ENCODE peak calls at places on chromosome 1, in seven cellular contexts. K, F, T, R, M, L and X are unnamed samples.

GRCh38 chr1:45442272-45442671 is 48.7 kb downstream of the TESK2 start:
- DNase-seq in F (no peak), T (no peak), R (no peak), M (no peak), K (no peak), L (no peak), X (no peak)

GRCh38 chr1:67883069-67883468 is 49.8 kb upstream of the GNG12 start:
- DNase-seq in F (no peak), M (no peak), R (peak), T (no peak), K (peak), L (no peak), X (no peak)

GRCh38 chr1:87305762-87306161 is 22.9 kb upstream of the LMO4 start:
- DNase-seq in M (no peak), F (no peak), K (no peak), T (no peak), L (no peak), R (no peak), X (peak)

GRCh38 chr1:89974701-89975470 is 20.0 kb upstream of the ZNF326 start:
- DNase-seq in L (peak), M (no peak), R (no peak), T (no peak), F (no peak), K (peak), X (no peak)

GRCh38 chr1:202046227-202046626 is 35.8 kb downstream of the ELF3 start:
- DNase-seq in F (no peak), M (no peak), T (no peak), L (no peak), R (no peak), K (no peak), X (no peak)

GRCh38 chr1:105386489-105386888 is 1636.8 kb downstream of the AMY1C start:
- DNase-seq in M (no peak), R (no peak), K (no peak), F (no peak), L (no peak), T (no peak), X (no peak)

GRCh38 chr1:45326627-45327591 is at the start of gene HPDL:
- DNase-seq in L (no peak), F (no peak), K (peak), T (peak), M (peak), R (no peak), X (peak)

GRCh38 chr1:172421974-172422604 is 1.6 kb downstream of the C1orf105 start:
- DNase-seq in R (no peak), K (no peak), F (no peak), L (no peak), T (no peak), M (no peak), X (no peak)

GRCh38 chr1:203448521-203449061 is 27.0 kb upstream of the PRELP start:
- DNase-seq in F (no peak), M (peak), T (no peak), K (no peak), L (no peak), R (no peak), X (no peak)

GRCh38 chr1:226542623-226543103 is 5.9 kb upstream of the STUM start:
- DNase-seq in F (no peak), K (no peak), R (no peak), M (no peak), L (peak), T (no peak), X (no peak)

GRCh38 chr1:204110894-204111633 is 38.1 kb downstream of the SOX13 start:
- DNase-seq in M (peak), T (no peak), K (peak), R (no peak), L (no peak), F (no peak), X (no peak)

GRCh38 chr1:201455098-201455497 is 13.9 kb downstream of the PHLDA3 start:
- DNase-seq in T (no peak), R (no peak), F (no peak), M (no peak), L (no peak), K (no peak), X (no peak)

GRCh38 chr1:246703581-246703980 is 20.6 kb upstream of the SCCPDH start:
- DNase-seq in T (peak), R (no peak), M (no peak), K (no peak), L (no peak), F (no peak), X (no peak)

GRCh38 chr1:27724961-27725373 is 794 bp upstream of the FAM76A start:
- DNase-seq in T (no peak), M (peak), R (no peak), F (no peak), L (peak), K (no peak), X (peak)

GRCh38 chr1:85734961-85735360 is 26.7 kb upstream of the ZNHIT6 start:
- DNase-seq in K (peak), F (no peak), R (no peak), L (no peak), T (no peak), M (no peak), X (no peak)

GRCh38 chr1:205294175-205294913 is 27.2 kb downstream of the NUAK2 start:
- DNase-seq in T (no peak), M (peak), L (peak), R (no peak), K (peak), F (peak), X (no peak)

GRCh38 chr1:119674835-119675289 is 26.8 kb upstream of the ZNF697 start:
- DNase-seq in R (peak), L (peak), M (peak), F (peak), T (no peak), K (no peak), X (no peak)

GRCh38 chr1:201877877-201878339 is 10.8 kb upstream of the SHISA4 start:
- DNase-seq in K (peak), M (peak), R (peak), L (peak), F (no peak), T (peak), X (peak)

GRCh38 chr1:214493126-214493796 is 58.1 kb downstream of the PTPN14 start:
- DNase-seq in L (no peak), K (no peak), M (no peak), R (no peak), F (no peak), T (no peak), X (no peak)

GRCh38 chr1:207312604-207312920 is 8.9 kb upstream of the CD55 start:
- DNase-seq in F (no peak), L (no peak), T (no peak), K (no peak), R (no peak), M (no peak), X (no peak)

GRCh38 chr1:230879781-230880180 is 11.5 kb upstream of the C1orf198 start:
- DNase-seq in L (no peak), T (no peak), R (no peak), K (no peak), F (no peak), M (no peak), X (peak)

GRCh38 chr1:154863702-154864174 is 6.3 kb downstream of the KCNN3 start:
- DNase-seq in T (peak), M (peak), K (peak), F (peak), L (peak), R (peak), X (peak)

GRCh38 chr1:71014110-71014509 is 33.5 kb downstream of the PTGER3 start:
- DNase-seq in T (no peak), R (no peak), L (no peak), M (no peak), K (no peak), F (no peak), X (no peak)

GRCh38 chr1:168767885-168768584 is 39.0 kb upstream of the DPT start:
- DNase-seq in F (no peak), M (no peak), K (no peak), R (no peak), T (no peak), L (no peak), X (no peak)

GRCh38 chr1:230702934-230703678 is 10.8 kb downstream of the AGT start:
- DNase-seq in F (no peak), M (no peak), T (no peak), R (no peak), L (peak), K (no peak), X (no peak)

GRCh38 chr1:47224676-47225399 is 7.2 kb downstream of the TAL1 start:
- DNase-seq in F (no peak), M (peak), T (no peak), K (no peak), L (no peak), R (no peak), X (peak)

GRCh38 chr1:192759104-192759503 is 49.7 kb upstream of the RGS2 start:
- DNase-seq in T (no peak), R (no peak), F (no peak), M (no peak), L (peak), K (no peak), X (no peak)

GRCh38 chr1:196181594-196181878 is 426.7 kb downstream of the KCNT2 start:
- DNase-seq in M (no peak), T (no peak), R (no peak), F (no peak), K (no peak), L (no peak), X (no peak)

DNA sequence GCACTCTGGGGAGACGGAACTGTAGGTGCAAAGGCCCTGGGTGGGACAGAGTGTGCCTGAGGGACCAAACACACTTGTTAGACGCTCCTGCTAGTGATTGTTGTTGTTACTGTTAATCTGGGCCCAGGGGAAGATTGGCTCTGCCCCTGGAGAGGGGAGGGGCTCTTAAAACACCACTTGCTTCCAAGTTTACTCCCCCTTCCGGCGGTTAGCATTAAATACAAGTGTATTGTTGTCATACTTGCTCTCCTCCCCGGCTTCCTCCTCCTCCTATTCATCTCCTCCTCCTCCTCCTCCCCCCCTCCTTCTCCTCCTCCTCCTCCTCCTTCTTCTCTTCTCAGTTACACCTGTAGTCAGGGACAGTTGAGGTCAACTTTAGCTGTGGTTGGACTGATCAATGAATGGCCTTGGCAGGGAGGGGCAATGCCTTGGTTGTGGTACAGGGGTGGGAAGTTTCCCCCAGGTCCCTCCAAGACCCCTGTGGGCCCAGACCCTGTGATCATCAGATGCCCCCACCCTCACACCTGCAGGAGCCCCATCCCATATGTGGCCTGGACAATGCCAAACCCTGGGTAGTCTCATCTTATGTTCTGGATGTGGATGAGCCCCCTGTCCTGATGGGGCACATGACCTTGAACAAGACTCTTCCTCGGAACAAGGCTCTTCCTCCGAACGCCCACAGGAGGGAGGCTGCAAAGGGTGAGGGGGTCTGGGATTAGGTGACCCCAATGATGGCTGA is 217.3 kb downstream of the PTPRU start:
- DNase-seq in M (peak), T (peak), R (peak), F (peak), L (peak), K (peak), X (peak)
- TF ChIP-seq REST in M (no peak), T (no peak), R (no peak), F (no peak), L (no peak), K (no peak), X (no peak)

GRCh38 chr1:227748496-227749182 is 13.4 kb downstream of the SNAP47 start:
- DNase-seq in F (no peak), T (no peak), K (no peak), R (no peak), M (no peak), L (no peak), X (no peak)
- TF ChIP-seq REST in F (no peak), T (no peak), K (no peak), R (no peak), M (no peak), L (no peak), X (no peak)

GRCh38 chr1:160261526-160261877 is 847 bp downstream of the DCAF8 start:
- DNase-seq in K (peak), R (no peak), F (no peak), L (peak), M (peak), T (peak), X (peak)
- TF ChIP-seq REST in K (no peak), R (no peak), F (no peak), L (no peak), M (no peak), T (no peak), X (no peak)

GRCh38 chr1:42334240-42335049 is 590 bp downstream of the FOXJ3 start:
- DNase-seq in R (peak), L (peak), T (peak), K (peak), M (peak), F (no peak), X (peak)
- TF ChIP-seq REST in R (no peak), L (no peak), T (no peak), K (no peak), M (no peak), F (no peak), X (no peak)

GRCh38 chr1:91925644-91926330 is 23.4 kb upstream of the BRDT start:
- DNase-seq in L (no peak), M (no peak), F (no peak), K (no peak), T (no peak), R (no peak), X (no peak)

GRCh38 chr1:91929246-91929645 is 20.0 kb upstream of the BRDT start:
- DNase-seq in T (no peak), R (no peak), L (peak), K (no peak), F (no peak), M (peak), X (no peak)

GRCh38 chr1:91920001-91920400 is 29.2 kb upstream of the BRDT start:
- DNase-seq in L (no peak), M (no peak), K (no peak), T (no peak), R (no peak), F (no peak), X (no peak)

GRCh38 chr1:91924146-91924545 is 25.1 kb upstream of the BRDT start:
- DNase-seq in R (no peak), K (peak), T (no peak), F (no peak), L (no peak), M (no peak), X (no peak)
- TF ChIP-seq REST in R (no peak), K (no peak), T (no peak), F (no peak), L (no peak), M (no peak), X (no peak)

DNA sequence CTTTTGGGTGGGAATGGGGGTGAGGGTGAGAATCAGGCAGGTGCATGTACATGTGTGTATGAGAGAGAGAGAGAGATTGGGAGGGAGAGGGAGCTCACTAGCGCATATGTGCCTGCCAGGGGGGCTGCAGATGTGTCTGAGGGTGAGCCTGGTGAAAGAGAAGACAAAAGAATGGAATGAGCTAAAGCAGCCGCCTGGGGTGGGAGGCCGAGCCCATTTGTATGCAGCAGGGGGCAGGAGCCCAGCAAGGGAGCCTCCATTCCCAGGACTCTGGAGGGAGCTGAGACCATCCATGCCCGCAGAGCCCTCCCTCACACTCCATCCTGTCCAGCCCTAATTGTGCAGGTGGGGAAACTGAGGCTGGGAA is 95.0 kb downstream of the EPHB2 start:
- DNase-seq in R (no peak), M (peak), F (no peak), L (no peak), T (no peak), K (no peak), X (no peak)
- TF ChIP-seq REST in R (no peak), M (no peak), F (no peak), L (no peak), T (no peak), K (no peak), X (no peak)

GRCh38 chr1:91594383-91595065 is 93.9 kb downstream of the CDC7 start:
- DNase-seq in R (no peak), M (no peak), F (no peak), K (no peak), L (no peak), T (no peak), X (no peak)
- TF ChIP-seq REST in R (no peak), M (no peak), F (no peak), K (no peak), L (no peak), T (no peak), X (no peak)